ENCODE peak calls at places on chromosomes 3 and 15, in nine cellular contexts. One of them, this sample, is unnamed.

GRCh38 chr3:125150525-125151436 is 61.8 kb downstream of the SLC12A8 start:
- DNase-seq in activated CD4-positive, alpha-beta T cell treated with anti-CD3 and anti-CD28 coated beads for 4 hours: peak
- DNase-seq in AG04449: no peak
- DNase-seq in DMS153: no peak
- DNase-seq in sciatic nerve: no peak
- DNase-seq in lower lobe of right lung: peak
- DNase-seq in endothelial cell: peak
- DNase-seq in stimulated activated CD8-positive, alpha-beta memory T cell treated with anti-CD3 and anti-CD28 coated beads, Interleukin-7, amount 100 ng/mL, for 1 hour: no peak
- DNase-seq in stimulated activated CD4-positive, alpha-beta T cell treated with anti-CD3 and anti-CD28 coated beads, Interleukin-4, amount 100 ng/mL, for 24 hours: peak
- DNase-seq in this sample: no peak

GRCh38 chr15:75349851-75350588 is 3.2 kb downstream of the NEIL1 start:
- DNase-seq in activated CD4-positive, alpha-beta T cell treated with anti-CD3 and anti-CD28 coated beads for 4 hours: peak
- DNase-seq in AG04449: no peak
- DNase-seq in DMS153: no peak
- DNase-seq in sciatic nerve: no peak
- DNase-seq in lower lobe of right lung: peak
- DNase-seq in endothelial cell: no peak
- DNase-seq in stimulated activated CD8-positive, alpha-beta memory T cell treated with anti-CD3 and anti-CD28 coated beads, Interleukin-7, amount 100 ng/mL, for 1 hour: peak
- DNase-seq in stimulated activated CD4-positive, alpha-beta T cell treated with anti-CD3 and anti-CD28 coated beads, Interleukin-4, amount 100 ng/mL, for 24 hours: peak
- DNase-seq in this sample: no peak

GRCh38 chr15:87557871-87558270 is 698.7 kb downstream of the NTRK3 start:
- DNase-seq in activated CD4-positive, alpha-beta T cell treated with anti-CD3 and anti-CD28 coated beads for 4 hours: no peak
- DNase-seq in AG04449: no peak
- DNase-seq in DMS153: no peak
- DNase-seq in sciatic nerve: no peak
- DNase-seq in lower lobe of right lung: no peak
- DNase-seq in endothelial cell: no peak
- DNase-seq in stimulated activated CD8-positive, alpha-beta memory T cell treated with anti-CD3 and anti-CD28 coated beads, Interleukin-7, amount 100 ng/mL, for 1 hour: no peak
- DNase-seq in stimulated activated CD4-positive, alpha-beta T cell treated with anti-CD3 and anti-CD28 coated beads, Interleukin-4, amount 100 ng/mL, for 24 hours: no peak
- DNase-seq in this sample: no peak

GRCh38 chr3:151871639-151872468 is 1.6 kb upstream of the SUCNR1 start:
- DNase-seq in activated CD4-positive, alpha-beta T cell treated with anti-CD3 and anti-CD28 coated beads for 4 hours: no peak
- DNase-seq in AG04449: no peak
- DNase-seq in DMS153: no peak
- DNase-seq in sciatic nerve: no peak
- DNase-seq in lower lobe of right lung: no peak
- DNase-seq in endothelial cell: no peak
- DNase-seq in stimulated activated CD8-positive, alpha-beta memory T cell treated with anti-CD3 and anti-CD28 coated beads, Interleukin-7, amount 100 ng/mL, for 1 hour: no peak
- DNase-seq in stimulated activated CD4-positive, alpha-beta T cell treated with anti-CD3 and anti-CD28 coated beads, Interleukin-4, amount 100 ng/mL, for 24 hours: no peak
- DNase-seq in this sample: no peak

GRCh38 chr15:75200765-75201608 is 695 bp upstream of the C15orf39 start:
- DNase-seq in activated CD4-positive, alpha-beta T cell treated with anti-CD3 and anti-CD28 coated beads for 4 hours: peak
- DNase-seq in AG04449: no peak
- DNase-seq in DMS153: peak
- DNase-seq in sciatic nerve: no peak
- DNase-seq in lower lobe of right lung: peak
- DNase-seq in endothelial cell: no peak
- DNase-seq in stimulated activated CD8-positive, alpha-beta memory T cell treated with anti-CD3 and anti-CD28 coated beads, Interleukin-7, amount 100 ng/mL, for 1 hour: no peak
- DNase-seq in stimulated activated CD4-positive, alpha-beta T cell treated with anti-CD3 and anti-CD28 coated beads, Interleukin-4, amount 100 ng/mL, for 24 hours: peak
- DNase-seq in this sample: no peak

GRCh38 chr3:69179740-69180372 is 57.5 kb upstream of the LMOD3 start:
- DNase-seq in activated CD4-positive, alpha-beta T cell treated with anti-CD3 and anti-CD28 coated beads for 4 hours: no peak
- DNase-seq in AG04449: no peak
- DNase-seq in DMS153: no peak
- DNase-seq in sciatic nerve: no peak
- DNase-seq in lower lobe of right lung: no peak
- DNase-seq in endothelial cell: no peak
- DNase-seq in stimulated activated CD8-positive, alpha-beta memory T cell treated with anti-CD3 and anti-CD28 coated beads, Interleukin-7, amount 100 ng/mL, for 1 hour: no peak
- DNase-seq in stimulated activated CD4-positive, alpha-beta T cell treated with anti-CD3 and anti-CD28 coated beads, Interleukin-4, amount 100 ng/mL, for 24 hours: no peak
- DNase-seq in this sample: no peak

GRCh38 chr15:48993411-48993810 is 29.7 kb upstream of the SHC4 start:
- DNase-seq in activated CD4-positive, alpha-beta T cell treated with anti-CD3 and anti-CD28 coated beads for 4 hours: no peak
- DNase-seq in AG04449: no peak
- DNase-seq in DMS153: no peak
- DNase-seq in sciatic nerve: no peak
- DNase-seq in lower lobe of right lung: no peak
- DNase-seq in endothelial cell: no peak
- DNase-seq in stimulated activated CD8-positive, alpha-beta memory T cell treated with anti-CD3 and anti-CD28 coated beads, Interleukin-7, amount 100 ng/mL, for 1 hour: no peak
- DNase-seq in stimulated activated CD4-positive, alpha-beta T cell treated with anti-CD3 and anti-CD28 coated beads, Interleukin-4, amount 100 ng/mL, for 24 hours: no peak
- DNase-seq in this sample: no peak

GRCh38 chr15:29935296-29936020 is 113.2 kb upstream of the TJP1 start:
- DNase-seq in activated CD4-positive, alpha-beta T cell treated with anti-CD3 and anti-CD28 coated beads for 4 hours: no peak
- DNase-seq in AG04449: no peak
- DNase-seq in DMS153: no peak
- DNase-seq in sciatic nerve: no peak
- DNase-seq in lower lobe of right lung: no peak
- DNase-seq in endothelial cell: peak
- DNase-seq in stimulated activated CD8-positive, alpha-beta memory T cell treated with anti-CD3 and anti-CD28 coated beads, Interleukin-7, amount 100 ng/mL, for 1 hour: no peak
- DNase-seq in stimulated activated CD4-positive, alpha-beta T cell treated with anti-CD3 and anti-CD28 coated beads, Interleukin-4, amount 100 ng/mL, for 24 hours: no peak
- DNase-seq in this sample: no peak

GRCh38 chr3:123818921-123819429 is 65.2 kb downstream of the MYLK start:
- DNase-seq in activated CD4-positive, alpha-beta T cell treated with anti-CD3 and anti-CD28 coated beads for 4 hours: no peak
- DNase-seq in AG04449: no peak
- DNase-seq in DMS153: no peak
- DNase-seq in sciatic nerve: no peak
- DNase-seq in lower lobe of right lung: no peak
- DNase-seq in endothelial cell: no peak
- DNase-seq in stimulated activated CD8-positive, alpha-beta memory T cell treated with anti-CD3 and anti-CD28 coated beads, Interleukin-7, amount 100 ng/mL, for 1 hour: no peak
- DNase-seq in stimulated activated CD4-positive, alpha-beta T cell treated with anti-CD3 and anti-CD28 coated beads, Interleukin-4, amount 100 ng/mL, for 24 hours: no peak
- DNase-seq in this sample: no peak

GRCh38 chr3:140093742-140094141 is 158.8 kb downstream of the CLSTN2 start:
- DNase-seq in activated CD4-positive, alpha-beta T cell treated with anti-CD3 and anti-CD28 coated beads for 4 hours: no peak
- DNase-seq in AG04449: peak
- DNase-seq in DMS153: peak
- DNase-seq in sciatic nerve: peak
- DNase-seq in lower lobe of right lung: no peak
- DNase-seq in endothelial cell: no peak
- DNase-seq in stimulated activated CD8-positive, alpha-beta memory T cell treated with anti-CD3 and anti-CD28 coated beads, Interleukin-7, amount 100 ng/mL, for 1 hour: no peak
- DNase-seq in stimulated activated CD4-positive, alpha-beta T cell treated with anti-CD3 and anti-CD28 coated beads, Interleukin-4, amount 100 ng/mL, for 24 hours: no peak
- DNase-seq in this sample: peak

GRCh38 chr3:158713094-158713499 is 19.2 kb downstream of the RARRES1 start:
- DNase-seq in activated CD4-positive, alpha-beta T cell treated with anti-CD3 and anti-CD28 coated beads for 4 hours: no peak
- DNase-seq in AG04449: no peak
- DNase-seq in DMS153: no peak
- DNase-seq in sciatic nerve: no peak
- DNase-seq in lower lobe of right lung: no peak
- DNase-seq in endothelial cell: peak
- DNase-seq in stimulated activated CD8-positive, alpha-beta memory T cell treated with anti-CD3 and anti-CD28 coated beads, Interleukin-7, amount 100 ng/mL, for 1 hour: no peak
- DNase-seq in stimulated activated CD4-positive, alpha-beta T cell treated with anti-CD3 and anti-CD28 coated beads, Interleukin-4, amount 100 ng/mL, for 24 hours: no peak
- DNase-seq in this sample: no peak

GRCh38 chr3:53941945-53942344 is 50.3 kb upstream of the SELENOK start:
- DNase-seq in activated CD4-positive, alpha-beta T cell treated with anti-CD3 and anti-CD28 coated beads for 4 hours: no peak
- DNase-seq in AG04449: no peak
- DNase-seq in DMS153: peak
- DNase-seq in sciatic nerve: no peak
- DNase-seq in lower lobe of right lung: no peak
- DNase-seq in endothelial cell: no peak
- DNase-seq in stimulated activated CD8-positive, alpha-beta memory T cell treated with anti-CD3 and anti-CD28 coated beads, Interleukin-7, amount 100 ng/mL, for 1 hour: no peak
- DNase-seq in stimulated activated CD4-positive, alpha-beta T cell treated with anti-CD3 and anti-CD28 coated beads, Interleukin-4, amount 100 ng/mL, for 24 hours: no peak
- DNase-seq in this sample: no peak

GRCh38 chr3:161489390-161489789 is 7.2 kb upstream of the OTOL1 start:
- DNase-seq in activated CD4-positive, alpha-beta T cell treated with anti-CD3 and anti-CD28 coated beads for 4 hours: no peak
- DNase-seq in AG04449: no peak
- DNase-seq in DMS153: no peak
- DNase-seq in sciatic nerve: no peak
- DNase-seq in lower lobe of right lung: no peak
- DNase-seq in endothelial cell: no peak
- DNase-seq in stimulated activated CD8-positive, alpha-beta memory T cell treated with anti-CD3 and anti-CD28 coated beads, Interleukin-7, amount 100 ng/mL, for 1 hour: no peak
- DNase-seq in stimulated activated CD4-positive, alpha-beta T cell treated with anti-CD3 and anti-CD28 coated beads, Interleukin-4, amount 100 ng/mL, for 24 hours: no peak
- DNase-seq in this sample: no peak

GRCh38 chr3:168443967-168444366 is 348.2 kb upstream of the GOLIM4 start:
- DNase-seq in activated CD4-positive, alpha-beta T cell treated with anti-CD3 and anti-CD28 coated beads for 4 hours: no peak
- DNase-seq in AG04449: no peak
- DNase-seq in DMS153: no peak
- DNase-seq in sciatic nerve: no peak
- DNase-seq in lower lobe of right lung: no peak
- DNase-seq in endothelial cell: no peak
- DNase-seq in stimulated activated CD8-positive, alpha-beta memory T cell treated with anti-CD3 and anti-CD28 coated beads, Interleukin-7, amount 100 ng/mL, for 1 hour: no peak
- DNase-seq in stimulated activated CD4-positive, alpha-beta T cell treated with anti-CD3 and anti-CD28 coated beads, Interleukin-4, amount 100 ng/mL, for 24 hours: no peak
- DNase-seq in this sample: no peak

GRCh38 chr3:18862077-18862476 is 286.2 kb upstream of the KCNH8 start:
- DNase-seq in activated CD4-positive, alpha-beta T cell treated with anti-CD3 and anti-CD28 coated beads for 4 hours: no peak
- DNase-seq in AG04449: no peak
- DNase-seq in DMS153: no peak
- DNase-seq in sciatic nerve: no peak
- DNase-seq in lower lobe of right lung: no peak
- DNase-seq in endothelial cell: no peak
- DNase-seq in stimulated activated CD8-positive, alpha-beta memory T cell treated with anti-CD3 and anti-CD28 coated beads, Interleukin-7, amount 100 ng/mL, for 1 hour: no peak
- DNase-seq in stimulated activated CD4-positive, alpha-beta T cell treated with anti-CD3 and anti-CD28 coated beads, Interleukin-4, amount 100 ng/mL, for 24 hours: no peak
- DNase-seq in this sample: no peak

GRCh38 chr3:48428088-48428862 is 1.6 kb downstream of the PLXNB1 start:
- DNase-seq in activated CD4-positive, alpha-beta T cell treated with anti-CD3 and anti-CD28 coated beads for 4 hours: no peak
- DNase-seq in AG04449: no peak
- DNase-seq in DMS153: no peak
- DNase-seq in sciatic nerve: no peak
- DNase-seq in lower lobe of right lung: peak
- DNase-seq in endothelial cell: no peak
- DNase-seq in stimulated activated CD8-positive, alpha-beta memory T cell treated with anti-CD3 and anti-CD28 coated beads, Interleukin-7, amount 100 ng/mL, for 1 hour: no peak
- DNase-seq in stimulated activated CD4-positive, alpha-beta T cell treated with anti-CD3 and anti-CD28 coated beads, Interleukin-4, amount 100 ng/mL, for 24 hours: no peak
- DNase-seq in this sample: no peak

GRCh38 chr15:70014311-70014707 is 83.4 kb downstream of the TLE3 start:
- DNase-seq in activated CD4-positive, alpha-beta T cell treated with anti-CD3 and anti-CD28 coated beads for 4 hours: no peak
- DNase-seq in AG04449: no peak
- DNase-seq in DMS153: no peak
- DNase-seq in sciatic nerve: no peak
- DNase-seq in lower lobe of right lung: peak
- DNase-seq in endothelial cell: no peak
- DNase-seq in stimulated activated CD8-positive, alpha-beta memory T cell treated with anti-CD3 and anti-CD28 coated beads, Interleukin-7, amount 100 ng/mL, for 1 hour: no peak
- DNase-seq in stimulated activated CD4-positive, alpha-beta T cell treated with anti-CD3 and anti-CD28 coated beads, Interleukin-4, amount 100 ng/mL, for 24 hours: no peak
- DNase-seq in this sample: no peak

GRCh38 chr3:27590437-27591320 is 106.5 kb upstream of the SLC4A7 start:
- DNase-seq in activated CD4-positive, alpha-beta T cell treated with anti-CD3 and anti-CD28 coated beads for 4 hours: peak
- DNase-seq in AG04449: no peak
- DNase-seq in DMS153: no peak
- DNase-seq in sciatic nerve: no peak
- DNase-seq in lower lobe of right lung: no peak
- DNase-seq in endothelial cell: peak
- DNase-seq in stimulated activated CD8-positive, alpha-beta memory T cell treated with anti-CD3 and anti-CD28 coated beads, Interleukin-7, amount 100 ng/mL, for 1 hour: no peak
- DNase-seq in stimulated activated CD4-positive, alpha-beta T cell treated with anti-CD3 and anti-CD28 coated beads, Interleukin-4, amount 100 ng/mL, for 24 hours: peak
- DNase-seq in this sample: no peak

GRCh38 chr15:35657679-35658201 is 111.8 kb upstream of the DPH6 start:
- DNase-seq in activated CD4-positive, alpha-beta T cell treated with anti-CD3 and anti-CD28 coated beads for 4 hours: no peak
- DNase-seq in AG04449: peak
- DNase-seq in DMS153: no peak
- DNase-seq in sciatic nerve: no peak
- DNase-seq in lower lobe of right lung: no peak
- DNase-seq in endothelial cell: no peak
- DNase-seq in stimulated activated CD8-positive, alpha-beta memory T cell treated with anti-CD3 and anti-CD28 coated beads, Interleukin-7, amount 100 ng/mL, for 1 hour: no peak
- DNase-seq in stimulated activated CD4-positive, alpha-beta T cell treated with anti-CD3 and anti-CD28 coated beads, Interleukin-4, amount 100 ng/mL, for 24 hours: peak
- DNase-seq in this sample: peak

GRCh38 chr3:139906441-139906840 is 28.5 kb upstream of the CLSTN2 start:
- DNase-seq in activated CD4-positive, alpha-beta T cell treated with anti-CD3 and anti-CD28 coated beads for 4 hours: no peak
- DNase-seq in AG04449: no peak
- DNase-seq in DMS153: no peak
- DNase-seq in sciatic nerve: no peak
- DNase-seq in lower lobe of right lung: no peak
- DNase-seq in endothelial cell: no peak
- DNase-seq in stimulated activated CD8-positive, alpha-beta memory T cell treated with anti-CD3 and anti-CD28 coated beads, Interleukin-7, amount 100 ng/mL, for 1 hour: no peak
- DNase-seq in stimulated activated CD4-positive, alpha-beta T cell treated with anti-CD3 and anti-CD28 coated beads, Interleukin-4, amount 100 ng/mL, for 24 hours: no peak
- DNase-seq in this sample: peak

GRCh38 chr3:175260145-175260794 is 401.1 kb downstream of the NAALADL2 start:
- DNase-seq in activated CD4-positive, alpha-beta T cell treated with anti-CD3 and anti-CD28 coated beads for 4 hours: no peak
- DNase-seq in AG04449: no peak
- DNase-seq in DMS153: no peak
- DNase-seq in sciatic nerve: no peak
- DNase-seq in lower lobe of right lung: no peak
- DNase-seq in endothelial cell: no peak
- DNase-seq in stimulated activated CD8-positive, alpha-beta memory T cell treated with anti-CD3 and anti-CD28 coated beads, Interleukin-7, amount 100 ng/mL, for 1 hour: no peak
- DNase-seq in stimulated activated CD4-positive, alpha-beta T cell treated with anti-CD3 and anti-CD28 coated beads, Interleukin-4, amount 100 ng/mL, for 24 hours: no peak
- DNase-seq in this sample: no peak

GRCh38 chr3:110773413-110773954 is 298.1 kb upstream of the NECTIN3 start:
- DNase-seq in activated CD4-positive, alpha-beta T cell treated with anti-CD3 and anti-CD28 coated beads for 4 hours: no peak
- DNase-seq in AG04449: peak
- DNase-seq in DMS153: no peak
- DNase-seq in sciatic nerve: no peak
- DNase-seq in lower lobe of right lung: no peak
- DNase-seq in endothelial cell: no peak
- DNase-seq in stimulated activated CD8-positive, alpha-beta memory T cell treated with anti-CD3 and anti-CD28 coated beads, Interleukin-7, amount 100 ng/mL, for 1 hour: no peak
- DNase-seq in stimulated activated CD4-positive, alpha-beta T cell treated with anti-CD3 and anti-CD28 coated beads, Interleukin-4, amount 100 ng/mL, for 24 hours: no peak
- DNase-seq in this sample: no peak

GRCh38 chr3:9692416-9692815 is 11.2 kb upstream of the CPNE9 start:
- DNase-seq in activated CD4-positive, alpha-beta T cell treated with anti-CD3 and anti-CD28 coated beads for 4 hours: no peak
- DNase-seq in AG04449: no peak
- DNase-seq in DMS153: no peak
- DNase-seq in sciatic nerve: no peak
- DNase-seq in lower lobe of right lung: no peak
- DNase-seq in endothelial cell: no peak
- DNase-seq in stimulated activated CD8-positive, alpha-beta memory T cell treated with anti-CD3 and anti-CD28 coated beads, Interleukin-7, amount 100 ng/mL, for 1 hour: no peak
- DNase-seq in stimulated activated CD4-positive, alpha-beta T cell treated with anti-CD3 and anti-CD28 coated beads, Interleukin-4, amount 100 ng/mL, for 24 hours: no peak
- DNase-seq in this sample: no peak

GRCh38 chr3:156801746-156802145 is 24.4 kb upstream of the LEKR1 start:
- DNase-seq in activated CD4-positive, alpha-beta T cell treated with anti-CD3 and anti-CD28 coated beads for 4 hours: no peak
- DNase-seq in AG04449: no peak
- DNase-seq in DMS153: no peak
- DNase-seq in sciatic nerve: no peak
- DNase-seq in lower lobe of right lung: no peak
- DNase-seq in endothelial cell: no peak
- DNase-seq in stimulated activated CD8-positive, alpha-beta memory T cell treated with anti-CD3 and anti-CD28 coated beads, Interleukin-7, amount 100 ng/mL, for 1 hour: no peak
- DNase-seq in stimulated activated CD4-positive, alpha-beta T cell treated with anti-CD3 and anti-CD28 coated beads, Interleukin-4, amount 100 ng/mL, for 24 hours: no peak
- DNase-seq in this sample: no peak

GRCh38 chr3:46188708-46189107 is 19.4 kb downstream of the CCR1 start:
- DNase-seq in activated CD4-positive, alpha-beta T cell treated with anti-CD3 and anti-CD28 coated beads for 4 hours: no peak
- DNase-seq in AG04449: no peak
- DNase-seq in DMS153: no peak
- DNase-seq in sciatic nerve: no peak
- DNase-seq in lower lobe of right lung: no peak
- DNase-seq in endothelial cell: no peak
- DNase-seq in stimulated activated CD8-positive, alpha-beta memory T cell treated with anti-CD3 and anti-CD28 coated beads, Interleukin-7, amount 100 ng/mL, for 1 hour: no peak
- DNase-seq in stimulated activated CD4-positive, alpha-beta T cell treated with anti-CD3 and anti-CD28 coated beads, Interleukin-4, amount 100 ng/mL, for 24 hours: no peak
- DNase-seq in this sample: no peak

GRCh38 chr3:536417-536813 is 339.9 kb downstream of the CHL1 start:
- DNase-seq in activated CD4-positive, alpha-beta T cell treated with anti-CD3 and anti-CD28 coated beads for 4 hours: no peak
- DNase-seq in AG04449: no peak
- DNase-seq in DMS153: no peak
- DNase-seq in sciatic nerve: no peak
- DNase-seq in lower lobe of right lung: no peak
- DNase-seq in endothelial cell: no peak
- DNase-seq in stimulated activated CD8-positive, alpha-beta memory T cell treated with anti-CD3 and anti-CD28 coated beads, Interleukin-7, amount 100 ng/mL, for 1 hour: no peak
- DNase-seq in stimulated activated CD4-positive, alpha-beta T cell treated with anti-CD3 and anti-CD28 coated beads, Interleukin-4, amount 100 ng/mL, for 24 hours: no peak
- DNase-seq in this sample: no peak

GRCh38 chr3:468172-468571 is 271.6 kb downstream of the CHL1 start:
- DNase-seq in activated CD4-positive, alpha-beta T cell treated with anti-CD3 and anti-CD28 coated beads for 4 hours: no peak
- DNase-seq in AG04449: no peak
- DNase-seq in DMS153: no peak
- DNase-seq in sciatic nerve: no peak
- DNase-seq in lower lobe of right lung: no peak
- DNase-seq in endothelial cell: no peak
- DNase-seq in stimulated activated CD8-positive, alpha-beta memory T cell treated with anti-CD3 and anti-CD28 coated beads, Interleukin-7, amount 100 ng/mL, for 1 hour: no peak
- DNase-seq in stimulated activated CD4-positive, alpha-beta T cell treated with anti-CD3 and anti-CD28 coated beads, Interleukin-4, amount 100 ng/mL, for 24 hours: no peak
- DNase-seq in this sample: no peak

GRCh38 chr15:68586274-68586961 is 7.6 kb downstream of the CORO2B start:
- DNase-seq in activated CD4-positive, alpha-beta T cell treated with anti-CD3 and anti-CD28 coated beads for 4 hours: no peak
- DNase-seq in AG04449: no peak
- DNase-seq in DMS153: no peak
- DNase-seq in sciatic nerve: peak
- DNase-seq in lower lobe of right lung: no peak
- DNase-seq in endothelial cell: no peak
- DNase-seq in stimulated activated CD8-positive, alpha-beta memory T cell treated with anti-CD3 and anti-CD28 coated beads, Interleukin-7, amount 100 ng/mL, for 1 hour: no peak
- DNase-seq in stimulated activated CD4-positive, alpha-beta T cell treated with anti-CD3 and anti-CD28 coated beads, Interleukin-4, amount 100 ng/mL, for 24 hours: no peak
- DNase-seq in this sample: peak

GRCh38 chr15:98671060-98672008 is 23.0 kb downstream of the IGF1R start:
- DNase-seq in activated CD4-positive, alpha-beta T cell treated with anti-CD3 and anti-CD28 coated beads for 4 hours: no peak
- DNase-seq in AG04449: no peak
- DNase-seq in DMS153: no peak
- DNase-seq in sciatic nerve: no peak
- DNase-seq in lower lobe of right lung: no peak
- DNase-seq in endothelial cell: no peak
- DNase-seq in stimulated activated CD8-positive, alpha-beta memory T cell treated with anti-CD3 and anti-CD28 coated beads, Interleukin-7, amount 100 ng/mL, for 1 hour: no peak
- DNase-seq in stimulated activated CD4-positive, alpha-beta T cell treated with anti-CD3 and anti-CD28 coated beads, Interleukin-4, amount 100 ng/mL, for 24 hours: no peak
- DNase-seq in this sample: no peak

GRCh38 chr3:52123106-52123708 is 31.0 kb downstream of the POC1A start:
- DNase-seq in activated CD4-positive, alpha-beta T cell treated with anti-CD3 and anti-CD28 coated beads for 4 hours: peak
- DNase-seq in AG04449: no peak
- DNase-seq in DMS153: no peak
- DNase-seq in sciatic nerve: peak
- DNase-seq in lower lobe of right lung: peak
- DNase-seq in endothelial cell: peak
- DNase-seq in stimulated activated CD8-positive, alpha-beta memory T cell treated with anti-CD3 and anti-CD28 coated beads, Interleukin-7, amount 100 ng/mL, for 1 hour: peak
- DNase-seq in stimulated activated CD4-positive, alpha-beta T cell treated with anti-CD3 and anti-CD28 coated beads, Interleukin-4, amount 100 ng/mL, for 24 hours: peak
- DNase-seq in this sample: peak

GRCh38 chr15:52343831-52344230 is 48.2 kb upstream of the MYO5C start:
- DNase-seq in activated CD4-positive, alpha-beta T cell treated with anti-CD3 and anti-CD28 coated beads for 4 hours: no peak
- DNase-seq in AG04449: no peak
- DNase-seq in DMS153: no peak
- DNase-seq in sciatic nerve: no peak
- DNase-seq in lower lobe of right lung: no peak
- DNase-seq in endothelial cell: no peak
- DNase-seq in stimulated activated CD8-positive, alpha-beta memory T cell treated with anti-CD3 and anti-CD28 coated beads, Interleukin-7, amount 100 ng/mL, for 1 hour: no peak
- DNase-seq in stimulated activated CD4-positive, alpha-beta T cell treated with anti-CD3 and anti-CD28 coated beads, Interleukin-4, amount 100 ng/mL, for 24 hours: no peak
- DNase-seq in this sample: no peak